ENCODE peak calls at places on chromosomes 6 and 20, in four cellular contexts. H is psoas muscle, U is HCT116, P is GM23338. G is an unnamed sample.

GRCh38 chr20:17871181-17871580 is 97.4 kb downstream of the SNX5 start:
- DNase-seq in U (no peak), H (no peak), P (peak; percentile 83), G (no peak)

GRCh38 chr6:154169193-154169847 is 130.3 kb downstream of the OPRM1 start:
- DNase-seq in U (no peak), P (no peak), H (no peak), G (peak; percentile 62)

GRCh38 chr20:22515264-22515663 is 69.1 kb downstream of the FOXA2 start:
- DNase-seq in U (no peak), H (no peak), P (no peak), G (no peak)

GRCh38 chr6:21780601-21781000 is 187.1 kb downstream of the SOX4 start:
- DNase-seq in U (no peak), H (no peak), P (peak; percentile 47), G (no peak)

GRCh38 chr6:82144852-82145332 is 102.7 kb downstream of the IBTK start:
- DNase-seq in U (peak; percentile 57), P (peak; percentile 17), H (peak; percentile 63), G (no peak)

GRCh38 chr6:20092071-20092566 is 120.2 kb downstream of the MBOAT1 start:
- DNase-seq in P (peak; percentile 80), U (peak; percentile 57), H (no peak), G (no peak)

GRCh38 chr6:31651602-31652191 is 764 bp downstream of the BAG6 start:
- DNase-seq in U (peak; percentile 55), P (peak; percentile 90), H (peak; percentile 88), G (no peak)

GRCh38 chr20:8299921-8300320 is 167.9 kb downstream of the PLCB1 start:
- DNase-seq in H (no peak), P (no peak), U (no peak), G (no peak)

GRCh38 chr6:107600936-107601335 is 111.0 kb downstream of the SOBP start:
- DNase-seq in H (no peak), P (peak; percentile 88), U (no peak), G (no peak)

GRCh38 chr6:36781669-36782068 is 57.6 kb downstream of the CPNE5 start:
- DNase-seq in U (no peak), H (no peak), P (no peak), G (no peak)

GRCh38 chr6:1620504-1621327 is 11.0 kb downstream of the FOXC1 start:
- DNase-seq in H (peak; percentile 41), U (no peak), P (peak; percentile 38), G (peak; percentile 24)

GRCh38 chr20:36298795-36299339 is 7.3 kb upstream of the DLGAP4 start:
- DNase-seq in H (peak; percentile 23), U (no peak), P (no peak), G (no peak)

GRCh38 chr6:1296079-1296478 is 15.8 kb upstream of the FOXQ1 start:
- DNase-seq in H (no peak), U (no peak), P (no peak), G (no peak)

GRCh38 chr6:2639876-2640275 is 110.8 kb downstream of the MYLK4 start:
- DNase-seq in P (no peak), U (no peak), H (no peak), G (no peak)

GRCh38 chr20:36435799-36436541 is 105.3 kb upstream of the MYL9 start:
- DNase-seq in U (peak; percentile 90), P (peak; percentile 98), H (peak; percentile 89), G (peak; percentile 90)

GRCh38 chr6:135328136-135328535 is 147.0 kb downstream of the MYB start:
- DNase-seq in H (no peak), U (no peak), P (no peak), G (no peak)

GRCh38 chr20:9397928-9398327 is 116.5 kb upstream of the LAMP5 start:
- DNase-seq in P (no peak), H (no peak), U (no peak), G (no peak)

GRCh38 chr20:34285450-34285849 is 17.7 kb downstream of the AHCY start:
- DNase-seq in U (no peak), H (peak; percentile 49), P (peak; percentile 15), G (no peak)

GRCh38 chr6:52505726-52506501 is 70.9 kb downstream of the TRAM2 start:
- DNase-seq in P (peak; percentile 38), U (no peak), H (no peak), G (no peak)
- TF ChIP-seq CTCF in P (peak; percentile 51), U (peak; percentile 29), H (no peak), G (no peak)

GRCh38 chr20:1469306-1469905 is 2.8 kb upstream of the NSFL1C start:
- DNase-seq in P (no peak), U (no peak), H (no peak), G (no peak)

GRCh38 chr20:1467082-1467354 is 369 bp upstream of the NSFL1C start:
- DNase-seq in U (no peak), P (no peak), H (no peak), G (no peak)

GRCh38 chr20:1467355-1468116 is 887 bp upstream of the NSFL1C start:
- DNase-seq in P (peak; percentile 60), U (no peak), H (no peak), G (peak; percentile 65)

GRCh38 chr20:1466211-1467081 is at the start of gene NSFL1C:
- DNase-seq in H (peak; percentile 98), U (peak; percentile 85), P (peak; percentile 93), G (peak; percentile 96)

DNA sequence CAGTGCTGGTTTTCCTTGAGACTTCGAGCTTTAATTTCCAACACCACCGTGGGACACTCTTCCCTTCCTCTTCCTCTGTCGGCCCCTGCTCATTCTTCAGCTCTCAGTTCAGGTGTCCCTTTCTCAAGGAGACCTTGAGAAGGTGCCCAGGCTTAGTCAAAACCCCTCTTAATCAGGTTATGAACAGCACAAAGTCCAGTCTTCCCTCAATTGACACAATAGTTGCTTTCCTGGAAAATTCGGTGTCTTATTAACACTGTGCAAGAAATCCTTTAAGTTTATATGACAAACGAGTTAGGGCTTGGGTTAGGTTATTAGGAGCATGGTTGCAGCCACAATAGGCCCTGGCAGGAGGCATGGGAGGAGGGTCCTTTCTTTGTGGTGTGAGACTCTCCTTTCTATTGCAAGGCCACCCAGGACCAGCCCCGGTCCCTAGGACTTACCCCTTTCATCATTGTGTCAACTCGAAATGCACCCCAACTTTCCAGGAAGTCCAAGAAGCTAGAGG is 1.5 kb upstream of the NSFL1C start:
- DNase-seq in P (no peak), U (no peak), H (no peak), G (no peak)
- H3K27ac ChIP-seq in P (no peak overlapping the region), U (no peak overlapping the region), H (no peak overlapping the region), G (peak overlapping the region; percentile 88)

GRCh38 chr6:163655217-163656121 is 241.0 kb downstream of the QKI start:
- DNase-seq in U (no peak), P (no peak), H (no peak), G (no peak)
- TF ChIP-seq CTCF in U (no peak), P (no peak), H (no peak), G (peak; percentile 9)

GRCh38 chr6:28980797-28981390 is 24.2 kb downstream of the ZNF311 start:
- DNase-seq in P (peak; percentile 91), U (peak; percentile 80), H (peak; percentile 58), G (no peak)

GRCh38 chr6:28980137-28980796 is 24.8 kb downstream of the ZNF311 start:
- DNase-seq in P (no peak), H (no peak), U (no peak), G (no peak)

GRCh38 chr6:28981391-28981832 is 23.7 kb downstream of the ZNF311 start:
- DNase-seq in H (peak; percentile 68), U (peak; percentile 48), P (peak; percentile 77), G (no peak)

GRCh38 chr6:28982476-28983266 is 22.4 kb downstream of the ZNF311 start:
- DNase-seq in H (no peak), P (peak; percentile 64), U (no peak), G (no peak)

GRCh38 chr6:28981833-28982475 is 23.2 kb downstream of the ZNF311 start:
- DNase-seq in U (peak; percentile 91), P (peak; percentile 82), H (peak; percentile 78), G (peak; percentile 76)
- H3K27ac ChIP-seq in U (peak overlapping the region; percentile 24), P (no peak overlapping the region), H (peak overlapping the region; percentile 68), G (peak overlapping the region; percentile 63)

G was measured in lower lobe of right lung.